ENCODE peak calls at places on chromosome 6, in nine cellular contexts. G, I, O, S, T, Q, V, N and W are unnamed samples. For H3K4me1, the result is how much of the 10 kb centered on the place peaks cover.

GRCh38 chr6:15363164-15363522 is 117.3 kb downstream of the JARID2 start:
- DNase-seq in V (no peak), T (no peak), Q (no peak), N (no peak), G (no peak), S (no peak), O (no peak), I (no peak), W (no peak)

GRCh38 chr6:43074847-43075741 is 1.0 kb upstream of the PTK7 start:
- DNase-seq in S (no peak), N (no peak), V (peak), T (peak), Q (peak), O (no peak), I (no peak), G (no peak), W (no peak)

GRCh38 chr6:170075659-170076223 is 215.1 kb downstream of the DLL1 start:
- DNase-seq in N (no peak), Q (no peak), O (no peak), S (peak), T (no peak), G (no peak), V (no peak), I (no peak), W (no peak)

GRCh38 chr6:26657268-26657667 is 2.3 kb downstream of the ZNF322 start:
- DNase-seq in I (no peak), Q (no peak), O (no peak), N (no peak), S (no peak), V (no peak), G (no peak), T (no peak), W (no peak)

GRCh38 chr6:126153661-126154060 is 167.3 kb downstream of the TRMT11 start:
- DNase-seq in N (no peak), Q (peak), I (peak), O (no peak), V (no peak), S (no peak), G (no peak), T (no peak), W (no peak)

GRCh38 chr6:128422200-128422599 is 98.2 kb downstream of the PTPRK start:
- DNase-seq in S (no peak), I (no peak), N (no peak), T (no peak), V (no peak), O (no peak), G (no peak), Q (no peak), W (no peak)

GRCh38 chr6:136445063-136445462 is 105.2 kb downstream of the MAP7 start:
- DNase-seq in Q (no peak), S (no peak), I (no peak), N (no peak), V (no peak), T (no peak), O (no peak), G (no peak), W (no peak)

GRCh38 chr6:131555992-131556391 is 17.0 kb upstream of the ARG1 start:
- DNase-seq in V (no peak), N (no peak), I (no peak), O (no peak), S (no peak), Q (no peak), G (no peak), T (no peak), W (no peak)

GRCh38 chr6:165800337-165800736 is 137.3 kb upstream of the PDE10A start:
- DNase-seq in Q (no peak), T (no peak), N (no peak), I (no peak), V (no peak), G (no peak), O (no peak), S (no peak), W (no peak)

GRCh38 chr6:132101550-132101949 is 150.4 kb upstream of the CCN2 start:
- DNase-seq in N (no peak), O (no peak), Q (no peak), G (no peak), S (no peak), V (no peak), T (no peak), I (no peak), W (no peak)

GRCh38 chr6:13924146-13924948 is 405 bp upstream of the RNF182 start:
- DNase-seq in T (peak), N (peak), O (peak), I (peak), S (no peak), V (peak), Q (peak), G (peak), W (peak)

GRCh38 chr6:101150226-101150625 is 243.3 kb upstream of the GRIK2 start:
- DNase-seq in T (no peak), G (peak), Q (no peak), N (peak), I (no peak), O (no peak), S (no peak), V (peak), W (no peak)

GRCh38 chr6:4806308-4807190 is 30.3 kb downstream of the CDYL start:
- DNase-seq in G (no peak), N (no peak), S (no peak), I (no peak), V (no peak), Q (no peak), T (no peak), O (no peak), W (no peak)

GRCh38 chr6:62236784-62237183 is 49.2 kb downstream of the KHDRBS2 start:
- DNase-seq in G (no peak), N (no peak), I (no peak), V (no peak), S (no peak), T (no peak), Q (no peak), O (no peak), W (no peak)

GRCh38 chr6:51618563-51618962 is 468.9 kb downstream of the PKHD1 start:
- DNase-seq in I (no peak), V (peak), S (no peak), N (peak), O (no peak), T (no peak), G (peak), Q (no peak), W (no peak)

GRCh38 chr6:89793586-89793985 is 26.0 kb downstream of the MDN1 start:
- DNase-seq in N (no peak), V (no peak), G (no peak), I (peak), Q (no peak), T (no peak), S (no peak), O (no peak), W (peak)

GRCh38 chr6:41670703-41671360 is 32.6 kb downstream of the MDFI start:
- DNase-seq in N (no peak), Q (no peak), V (no peak), G (no peak), T (no peak), O (no peak), I (no peak), S (no peak), W (no peak)

GRCh38 chr6:168244961-168245551 is 74.5 kb downstream of the DACT2 start:
- DNase-seq in I (no peak), O (no peak), T (no peak), N (no peak), V (no peak), Q (no peak), S (no peak), G (no peak), W (no peak)

GRCh38 chr6:168247456-168248147 is 72.0 kb downstream of the DACT2 start:
- DNase-seq in G (no peak), Q (no peak), V (no peak), T (no peak), S (peak), O (peak), I (no peak), N (no peak), W (no peak)

GRCh38 chr6:168242111-168242510 is 77.5 kb downstream of the DACT2 start:
- DNase-seq in T (no peak), Q (no peak), I (no peak), N (no peak), V (no peak), O (no peak), S (no peak), G (no peak), W (no peak)

GRCh38 chr6:168242655-168243225 is 76.8 kb downstream of the DACT2 start:
- DNase-seq in V (no peak), G (no peak), S (no peak), N (no peak), T (no peak), I (no peak), Q (no peak), O (no peak), W (no peak)

GRCh38 chr6:168243812-168244376 is 75.7 kb downstream of the DACT2 start:
- DNase-seq in S (no peak), G (no peak), O (no peak), I (no peak), Q (no peak), V (no peak), N (no peak), T (no peak), W (no peak)
- H3K4me1 ChIP-seq in S (under half), G (under half), O (under half), I (under half), Q (under half), V (under half), N (under half), T (under half), W (under half)

DNA sequence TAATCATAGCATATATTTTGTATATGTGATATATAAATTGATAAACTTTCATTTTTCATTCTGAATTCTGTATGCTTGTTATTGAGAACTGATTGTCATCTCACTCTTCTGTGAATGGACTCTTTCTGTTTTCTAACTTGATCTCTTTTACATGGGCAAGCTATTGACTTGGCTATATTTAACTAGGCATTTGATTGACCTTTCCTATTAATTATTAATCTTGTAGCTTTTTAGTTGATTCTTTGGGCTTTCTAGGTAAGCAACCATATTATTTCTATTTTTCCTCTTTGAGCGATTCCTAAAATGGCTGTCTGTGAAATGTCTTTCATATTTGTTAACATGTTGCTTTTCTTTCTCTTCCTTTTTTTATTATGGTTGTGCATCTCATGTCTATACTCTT is 347.1 kb downstream of the CDKAL1 start:
- DNase-seq in V (no peak), N (no peak), O (no peak), T (no peak), I (no peak), G (no peak), Q (no peak), S (no peak), W (no peak)
- H3K4me1 ChIP-seq in V (half or more), N (under half), O (under half), T (under half), I (under half), G (under half), Q (under half), S (under half), W (under half)

GRCh38 chr6:137878810-137879285 is 11.8 kb downstream of the TNFAIP3 start:
- DNase-seq in Q (no peak), G (peak), S (no peak), I (no peak), N (peak), O (no peak), V (peak), T (no peak), W (peak)
- H3K4me1 ChIP-seq in Q (under half), G (under half), S (under half), I (under half), N (under half), O (under half), V (under half), T (under half), W (under half)

DNA sequence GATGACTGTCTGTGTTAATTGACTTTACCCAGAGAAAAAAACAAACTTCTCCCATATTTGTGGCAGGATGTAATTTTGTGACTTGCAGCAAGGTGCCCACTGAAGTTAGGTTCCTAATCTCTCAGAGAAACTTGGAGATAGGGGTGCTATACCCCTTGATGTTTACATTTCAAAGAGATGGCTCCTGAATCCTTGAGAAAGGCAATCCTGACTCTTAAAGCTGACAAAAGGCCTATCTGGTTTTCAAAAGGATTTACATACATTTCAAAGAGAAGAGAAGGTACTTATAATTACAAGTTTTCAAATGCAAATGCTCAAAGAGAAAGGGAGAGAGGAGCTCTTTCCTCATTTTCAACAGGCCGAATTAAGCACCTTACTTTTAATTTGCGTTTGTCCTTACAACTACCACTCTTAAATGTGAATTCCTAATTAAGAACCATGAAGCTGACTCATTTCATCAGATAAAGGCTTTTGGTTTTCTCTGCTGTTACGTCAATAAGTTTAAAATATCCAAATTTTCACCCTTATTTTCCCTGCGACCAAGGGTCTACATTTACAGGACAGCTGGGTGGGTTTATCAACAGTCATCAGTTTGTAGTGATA is 711.8 kb upstream of the MAP3K7 start:
- DNase-seq in N (peak), T (no peak), G (no peak), O (no peak), I (peak), Q (no peak), V (peak), S (no peak), W (no peak)
- H3K4me1 ChIP-seq in N (under half), T (under half), G (under half), O (under half), I (under half), Q (under half), V (under half), S (under half), W (under half)

GRCh38 chr6:35729722-35730121 is 7.1 kb upstream of the ARMC12 start:
- DNase-seq in S (peak), Q (no peak), N (no peak), O (peak), V (no peak), G (no peak), I (no peak), T (no peak), W (no peak)
- H3K4me1 ChIP-seq in S (half or more), Q (under half), N (half or more), O (half or more), V (under half), G (under half), I (under half), T (under half), W (half or more)

GRCh38 chr6:56172144-56172543 is 75.2 kb downstream of the COL21A1 start:
- DNase-seq in S (no peak), G (peak), T (no peak), V (no peak), I (no peak), O (no peak), Q (no peak), N (peak), W (no peak)
- H3K4me1 ChIP-seq in S (under half), G (under half), T (under half), V (under half), I (under half), O (under half), Q (under half), N (under half), W (under half)

GRCh38 chr6:156700440-156701057 is 76.6 kb upstream of the ARID1B start:
- DNase-seq in Q (no peak), G (no peak), V (no peak), I (no peak), N (no peak), O (no peak), T (no peak), S (no peak), W (no peak)

GRCh38 chr6:156697224-156697623 is 80.0 kb upstream of the ARID1B start:
- DNase-seq in O (no peak), T (no peak), I (no peak), N (no peak), S (no peak), V (no peak), G (no peak), Q (no peak), W (no peak)

GRCh38 chr6:156698239-156699016 is 78.8 kb upstream of the ARID1B start:
- DNase-seq in N (peak), V (no peak), G (no peak), O (peak), S (peak), Q (no peak), I (no peak), T (no peak), W (no peak)

GRCh38 chr6:156701961-156702360 is 75.2 kb upstream of the ARID1B start:
- DNase-seq in T (no peak), N (no peak), I (no peak), V (no peak), Q (no peak), G (no peak), O (no peak), S (no peak), W (no peak)

GRCh38 chr6:156699017-156699421 is 78.2 kb upstream of the ARID1B start:
- DNase-seq in I (peak), G (no peak), S (no peak), V (no peak), T (no peak), N (no peak), O (no peak), Q (peak), W (no peak)
- H3K4me1 ChIP-seq in I (under half), G (under half), S (under half), V (under half), T (under half), N (under half), O (under half), Q (under half), W (under half)

GRCh38 chr6:63553208-63553607 is 19.1 kb upstream of the LOC128125822 start:
- DNase-seq in T (no peak), G (no peak), N (no peak), V (no peak), I (no peak), S (no peak), Q (no peak), O (no peak), W (no peak)

GRCh38 chr6:63554782-63555181 is 17.5 kb upstream of the LOC128125822 start:
- DNase-seq in Q (no peak), G (no peak), V (no peak), S (no peak), I (no peak), O (no peak), T (no peak), N (no peak), W (no peak)

GRCh38 chr6:63556369-63556768 is 15.9 kb upstream of the LOC128125822 start:
- DNase-seq in O (no peak), N (no peak), T (no peak), S (no peak), Q (no peak), I (no peak), G (no peak), V (no peak), W (no peak)

GRCh38 chr6:63560806-63561672 is 11.2 kb upstream of the LOC128125822 start:
- DNase-seq in O (no peak), Q (peak), T (no peak), N (no peak), G (no peak), I (peak), S (no peak), V (no peak), W (no peak)

GRCh38 chr6:63558270-63558669 is 14.0 kb upstream of the LOC128125822 start:
- DNase-seq in I (no peak), G (no peak), Q (no peak), T (no peak), O (no peak), S (no peak), N (no peak), V (no peak), W (no peak)
- H3K4me1 ChIP-seq in I (under half), G (under half), Q (under half), T (under half), O (under half), S (under half), N (under half), V (under half), W (under half)

DNA sequence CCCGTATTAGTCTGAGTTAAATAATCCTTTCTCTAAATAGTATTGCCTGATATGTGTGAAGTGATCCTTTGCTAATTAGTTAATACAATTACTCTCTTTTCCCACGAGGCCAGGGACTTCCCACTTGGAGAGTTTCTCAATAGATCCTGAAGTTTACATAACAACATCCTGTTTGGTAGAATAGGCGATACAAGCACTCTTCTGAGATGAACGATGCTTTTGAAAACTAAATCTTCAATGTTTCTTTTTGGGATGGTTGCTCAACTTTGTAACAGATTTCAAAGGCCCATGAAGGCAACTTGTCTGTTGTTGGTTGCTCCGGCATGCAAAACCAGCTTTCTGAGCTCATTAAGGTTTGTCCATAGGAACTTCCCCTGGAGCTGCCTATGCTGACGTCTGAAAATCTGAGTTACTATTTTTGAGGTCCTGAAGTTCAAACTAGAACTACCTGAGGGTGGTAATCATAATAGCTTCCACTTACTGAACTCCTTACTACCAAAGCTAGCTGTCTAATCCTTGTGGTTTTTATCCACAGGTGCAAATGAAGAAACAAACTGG is 25.9 kb upstream of the ROS1 start:
- DNase-seq in V (no peak), G (no peak), Q (peak), S (no peak), O (no peak), I (no peak), N (no peak), T (no peak), W (no peak)
- H3K4me1 ChIP-seq in V (under half), G (under half), Q (under half), S (under half), O (under half), I (under half), N (under half), T (under half), W (under half)

GRCh38 chr6:36969988-36970891 is 15.7 kb downstream of the PI16 start:
- DNase-seq in Q (no peak), S (no peak), I (no peak), V (no peak), N (no peak), T (no peak), O (no peak), G (no peak), W (no peak)
- H3K4me1 ChIP-seq in Q (under half), S (under half), I (under half), V (under half), N (under half), T (under half), O (under half), G (under half), W (under half)